ENCODE peak calls at places on chromosomes 12 and 14, in ten cellular contexts. U is T-helper 1 cell, L is GM10248, P is frontal cortex, S is epithelial cell of prostate, R is mammary epithelial cell, O is ELR, V is NCI-H524 treated with DMSO at 0.1 percent for 48 hours, I is fibroblast of the conjunctiva, Y is neural crest cell. C is an unnamed sample.
A peak's percentile ranks its signal among the peaks of the same experiment; 100 is the strongest.

GRCh38 chr14:101372894-101373640 is 188.2 kb upstream of the DIO3 start:
- DNase-seq in O (no peak), V (no peak), S (no peak), P (no peak), L (peak; percentile 7), Y (no peak), R (no peak), U (no peak), I (no peak), C (no peak)

GRCh38 chr12:62715086-62715786 is 219.7 kb downstream of the PPM1H start:
- DNase-seq in L (no peak), V (no peak), P (no peak), I (no peak), Y (no peak), R (no peak), O (no peak), U (no peak), S (no peak), C (no peak)

GRCh38 chr14:36516719-36517241 is 3.3 kb downstream of the NKX2-1 start:
- DNase-seq in O (no peak), I (no peak), S (no peak), L (peak; percentile 8), Y (no peak), V (peak; percentile 46), P (no peak), U (no peak), R (no peak), C (no peak)

GRCh38 chr12:74412607-74413230 is 124.9 kb upstream of the ATXN7L3B start:
- DNase-seq in P (no peak), L (peak; percentile 9), Y (no peak), O (peak; percentile 47), U (no peak), V (no peak), I (no peak), R (no peak), S (no peak), C (peak; percentile 46)

GRCh38 chr14:41925409-41925808 is 318.7 kb downstream of the LRFN5 start:
- DNase-seq in I (peak; percentile 5), L (no peak), Y (no peak), V (peak; percentile 68), U (no peak), S (no peak), R (no peak), O (peak; percentile 36), P (no peak), C (no peak)

GRCh38 chr14:57486767-57487379 is 6.8 kb downstream of the CCDC198 start:
- DNase-seq in Y (no peak), I (peak; percentile 9), U (no peak), S (no peak), V (no peak), O (peak; percentile 57), L (no peak), R (peak; percentile 32), P (peak; percentile 20), C (peak; percentile 64)

GRCh38 chr14:44777567-44777966 is 184.2 kb downstream of the KLHL28 start:
- DNase-seq in U (no peak), V (no peak), Y (no peak), I (no peak), P (no peak), L (no peak), R (no peak), S (no peak), O (no peak), C (no peak)

GRCh38 chr14:23132970-23133369 is 13.9 kb upstream of the CEBPE start:
- DNase-seq in Y (no peak), L (no peak), S (no peak), R (no peak), V (no peak), I (no peak), U (no peak), O (no peak), P (no peak), C (no peak)

GRCh38 chr14:34462132-34462893 is at the start of gene SPTSSA:
- DNase-seq in Y (peak; percentile 79), R (peak; percentile 90), V (peak; percentile 60), P (peak; percentile 98), I (peak; percentile 75), U (peak; percentile 79), S (peak; percentile 27), O (peak; percentile 94), L (peak; percentile 98), C (peak; percentile 88)

GRCh38 chr12:78473561-78473960 is 391.0 kb upstream of the SYT1 start:
- DNase-seq in L (no peak), U (no peak), Y (no peak), O (no peak), P (no peak), V (no peak), I (no peak), R (no peak), S (no peak), C (no peak)

C was measured in NCI-H2227 treated with DMSO at 0.1 percent for 48 hours.